ENCODE peak calls at places on chromosomes 1 and 21, in eight cellular contexts. S, M, B, X, L, K, G and H are unnamed samples.

GRCh38 chr1:46689326-46689725 is 17.7 kb downstream of the TEX38 start:
- DNase-seq in G (peak), B (no peak), K (no peak), S (no peak), X (no peak), L (no peak), M (no peak), H (no peak)

GRCh38 chr1:112956503-112957132 is 622 bp upstream of the SLC16A1 start:
- DNase-seq in S (peak), K (peak), L (peak), X (no peak), M (no peak), B (no peak), G (no peak), H (no peak)

GRCh38 chr1:173266845-173267244 is 59.7 kb upstream of the TNFSF4 start:
- DNase-seq in K (no peak), M (no peak), B (no peak), L (no peak), G (no peak), X (no peak), S (no peak), H (no peak)

GRCh38 chr21:28283652-28284490 is 708.8 kb downstream of the LTN1 start:
- DNase-seq in K (no peak), B (no peak), G (peak), M (peak), X (no peak), L (no peak), S (no peak), H (no peak)

GRCh38 chr1:77081834-77082233 is 137.4 kb downstream of the PIGK start:
- DNase-seq in K (no peak), G (no peak), S (no peak), B (no peak), X (no peak), M (no peak), L (no peak), H (no peak)

GRCh38 chr1:164361927-164362326 is 197.1 kb upstream of the PBX1 start:
- DNase-seq in X (no peak), L (no peak), M (no peak), K (no peak), B (no peak), G (no peak), S (no peak), H (no peak)

GRCh38 chr1:90748668-90749067 is 31.6 kb upstream of the BARHL2 start:
- DNase-seq in G (no peak), S (no peak), K (no peak), M (no peak), L (no peak), X (no peak), B (no peak), H (no peak)

GRCh38 chr1:34924759-34925555 is 4.5 kb downstream of the DLGAP3 start:
- DNase-seq in S (no peak), M (peak), L (peak), X (no peak), G (peak), B (peak), K (peak), H (no peak)

GRCh38 chr1:217272385-217272784 is 358.5 kb downstream of the GPATCH2 start:
- DNase-seq in L (no peak), B (no peak), G (peak), X (no peak), S (no peak), K (no peak), M (peak), H (no peak)